ENCODE peak calls at places on chromosomes 12 and 14, in seven cellular contexts. E is stimulated activated CD8-positive, alpha-beta memory T cell treated with anti-CD3 and anti-CD28 coated beads, Interleukin-15, amount 100 ng/mL, for 4 hours; U is esophagus squamous epithelium; D is DMS53; X is IMR-90; P is NB4; K is omental fat pad. W is an unnamed sample.

GRCh38 chr12:24393105-24393504 is 443.6 kb upstream of the SOX5 start:
- DNase-seq in D (no peak), X (no peak), P (no peak), K (no peak), U (no peak), E (no peak), W (no peak)

GRCh38 chr12:47024463-47024862 is 55.0 kb upstream of the PCED1B start:
- DNase-seq in K (no peak), U (no peak), E (no peak), P (no peak), D (no peak), X (peak; percentile 50), W (no peak)

GRCh38 chr12:6069452-6070093 is 54.9 kb downstream of the VWF start:
- DNase-seq in D (no peak), E (no peak), U (no peak), K (peak; percentile 75), X (peak; percentile 96), P (peak; percentile 45), W (peak; percentile 85)

GRCh38 chr14:67491741-67492504 is 3.4 kb upstream of the TMEM229B start:
- DNase-seq in D (peak; percentile 57), E (no peak), P (no peak), X (no peak), U (no peak), K (no peak), W (no peak)

GRCh38 chr12:3972576-3972975 is 99.4 kb upstream of the PARP11 start:
- DNase-seq in D (no peak), X (no peak), E (no peak), U (no peak), P (no peak), K (no peak), W (no peak)

GRCh38 chr12:88471641-88472040 is 108.6 kb downstream of the KITLG start:
- DNase-seq in D (no peak), X (peak; percentile 77), E (no peak), U (no peak), P (no peak), K (no peak), W (peak; percentile 28)

GRCh38 chr12:111033281-111034147 is 113.1 kb upstream of the MYL2 start:
- DNase-seq in K (no peak), E (no peak), X (no peak), U (no peak), P (peak; percentile 22), D (no peak), W (no peak)

GRCh38 chr12:49264466-49264872 is 413 bp upstream of the TUBA1C start:
- DNase-seq in P (no peak), D (peak; percentile 89), E (no peak), X (no peak), U (no peak), K (no peak), W (no peak)

GRCh38 chr12:27982380-27982779 is 9.8 kb upstream of the PTHLH start:
- DNase-seq in E (no peak), U (no peak), P (no peak), D (no peak), K (no peak), X (no peak), W (no peak)

GRCh38 chr12:12941450-12942350 is 10.3 kb downstream of the GPRC5D start:
- DNase-seq in D (no peak), X (no peak), K (no peak), E (no peak), P (no peak), U (no peak), W (no peak)

GRCh38 chr14:33525626-33526025 is 425.2 kb downstream of the EGLN3 start:
- DNase-seq in E (no peak), U (no peak), P (no peak), D (no peak), X (no peak), K (no peak), W (no peak)

GRCh38 chr12:46724020-46724419 is 101.8 kb downstream of the SLC38A4 start:
- DNase-seq in D (no peak), E (no peak), K (no peak), U (no peak), P (no peak), X (no peak), W (no peak)

GRCh38 chr12:93972411-93973208 is 175.8 kb upstream of the PLXNC1 start:
- DNase-seq in X (peak; percentile 75), P (no peak), D (no peak), K (no peak), U (no peak), E (no peak), W (no peak)

W was measured in AG09319.